ENCODE peak calls at places on chromosomes 4 and X, in six cellular contexts. F is endothelial cell of umbilical vein, V is K562, K is A549, R is GM12878, P is HepG2. J is an unnamed sample.

GRCh38 chr4:173386751-173387150 is 12.2 kb downstream of the SCRG1 start:
- DNase-seq in F (no peak), V (no peak), K (no peak), R (no peak), P (no peak), J (no peak)

GRCh38 chr4:83342476-83342875 is 7.8 kb upstream of the HPSE start:
- DNase-seq in F (no peak), V (no peak), K (no peak), R (no peak), P (no peak), J (no peak)

GRCh38 chrX:72254835-72255234 is 16.0 kb upstream of the ERCC6L start:
- DNase-seq in F (no peak), V (no peak), K (no peak), R (no peak), P (no peak), J (no peak)

GRCh38 chr4:13371050-13371449 is 113.1 kb downstream of the RAB28 start:
- DNase-seq in F (no peak), V (no peak), K (no peak), R (no peak), P (no peak), J (no peak)

GRCh38 chrX:143500751-143501150 is 16.5 kb downstream of the SPANXN3 start:
- DNase-seq in F (no peak), V (no peak), K (no peak), R (no peak), P (no peak), J (no peak)

GRCh38 chrX:6449946-6450345 is 85.0 kb downstream of the VCX3A start:
- DNase-seq in F (no peak), V (no peak), K (no peak), R (no peak), P (no peak), J (no peak)

GRCh38 chr4:17567267-17567666 is 9.7 kb upstream of the LAP3 start:
- DNase-seq in F (no peak), V (no peak), K (no peak), R (no peak), P (no peak), J (no peak)

GRCh38 chr4:154618708-154619315 is 6.4 kb upstream of the FGG start:
- DNase-seq in F (peak; percentile 52), V (peak; percentile 76), K (peak; percentile 76), R (peak; percentile 21), P (peak; percentile 80), J (peak; percentile 52)

GRCh38 chr4:58303456-58303855 is 1193.3 kb upstream of the IGFBP7 start:
- DNase-seq in F (no peak), V (no peak), K (no peak), R (no peak), P (no peak), J (no peak)

GRCh38 chr4:154743683-154744340 is at the start of gene LRAT:
- DNase-seq in F (no peak), V (peak; percentile 15), K (peak; percentile 10), R (no peak), P (no peak), J (no peak)

GRCh38 chrX:48278958-48279357 is 23.8 kb downstream of the SSX1 start:
- DNase-seq in F (no peak), V (peak; percentile 78), K (peak; percentile 30), R (no peak), P (peak; percentile 0), J (peak; percentile 37)

GRCh38 chr4:77445846-77446245 is 159.8 kb upstream of the CXCL13 start:
- DNase-seq in F (no peak), V (no peak), K (no peak), R (no peak), P (no peak), J (no peak)

GRCh38 chr4:14928035-14928434 is 74.2 kb upstream of the CPEB2 start:
- DNase-seq in F (no peak), V (no peak), K (no peak), R (no peak), P (no peak), J (no peak)

GRCh38 chrX:110509778-110510510 is 151.3 kb downstream of the RTL9 start:
- DNase-seq in F (no peak), V (no peak), K (no peak), R (no peak), P (no peak), J (no peak)

GRCh38 chrX:3227526-3227925 is 118.9 kb downstream of the MXRA5 start:
- DNase-seq in F (no peak), V (no peak), K (no peak), R (no peak), P (no peak), J (no peak)

GRCh38 chr4:44861756-44862155 is 135.4 kb upstream of the GNPDA2 start:
- DNase-seq in F (no peak), V (no peak), K (no peak), R (no peak), P (no peak), J (peak; percentile 25)

GRCh38 chrX:18424482-18425198 is 768 bp upstream of the CDKL5 start:
- DNase-seq in F (peak; percentile 41), V (peak; percentile 5), K (peak; percentile 70), R (no peak), P (no peak), J (peak; percentile 52)

GRCh38 chr4:156779046-156779445 is 192.6 kb downstream of the PDGFC start:
- DNase-seq in F (no peak), V (no peak), K (no peak), R (no peak), P (no peak), J (no peak)

GRCh38 chr4:105399535-105400161 is 74.2 kb downstream of the PPA2 start:
- DNase-seq in F (peak; percentile 27), V (peak; percentile 16), K (peak; percentile 13), R (no peak), P (no peak), J (peak; percentile 7)

GRCh38 chr4:80125252-80126177 is 52.5 kb upstream of the ANTXR2 start:
- DNase-seq in F (peak; percentile 65), V (peak; percentile 76), K (peak; percentile 13), R (no peak), P (no peak), J (peak; percentile 86)

GRCh38 chr4:67288964-67289363 is 256.3 kb downstream of the CENPC start:
- DNase-seq in F (no peak), V (peak; percentile 54), K (peak; percentile 24), R (no peak), P (peak; percentile 14), J (peak; percentile 68)

GRCh38 chr4:7652451-7652871 is 217.7 kb upstream of the PSAPL1 start:
- DNase-seq in F (no peak), V (no peak), K (no peak), R (no peak), P (no peak), J (peak; percentile 46)

GRCh38 chr4:48078862-48079655 is 55.0 kb downstream of the TXK start:
- DNase-seq in F (no peak), V (peak; percentile 15), K (no peak), R (no peak), P (no peak), J (no peak)

GRCh38 chr4:52957791-52958190 is 95.7 kb downstream of the RASL11B start:
- DNase-seq in F (no peak), V (no peak), K (no peak), R (no peak), P (no peak), J (no peak)

GRCh38 chr4:57094482-57095223 is 15.5 kb downstream of the IGFBP7 start:
- DNase-seq in F (no peak), V (no peak), K (peak; percentile 51), R (no peak), P (no peak), J (no peak)

GRCh38 chrX:53440631-53441517 is 6.7 kb upstream of the HSD17B10 start:
- DNase-seq in F (peak; percentile 54), V (no peak), K (peak; percentile 48), R (no peak), P (peak; percentile 20), J (peak; percentile 94)

GRCh38 chr4:35125995-35126712 is 1118.2 kb downstream of the ARAP2 start:
- DNase-seq in F (no peak), V (no peak), K (no peak), R (no peak), P (peak; percentile 1), J (no peak)

GRCh38 chr4:108130955-108131354 is 37.8 kb downstream of the LEF1 start:
- DNase-seq in F (no peak), V (peak; percentile 43), K (no peak), R (no peak), P (no peak), J (no peak)
- TF ChIP-seq CTCF in F (no peak), V (peak; percentile 28), K (no peak), R (peak; percentile 10), P (peak; percentile 10), J (no peak)

GRCh38 chr4:112189754-112190153 is 41.8 kb upstream of the AP1AR start:
- DNase-seq in F (peak; percentile 44), V (no peak), K (peak; percentile 26), R (no peak), P (no peak), J (no peak)
- TF ChIP-seq MYC in F (no peak), V (no peak), K (no peak), R (no peak), P (no peak), J (no peak)

GRCh38 chrX:15675490-15675921 is 10.9 kb upstream of the CLTRN start:
- DNase-seq in F (no peak), V (peak; percentile 85), K (peak; percentile 86), R (no peak), P (no peak), J (peak; percentile 79)
- TF ChIP-seq POLR2A in F (no peak), V (no peak), K (peak; percentile 60), R (no peak), P (peak; percentile 44), J (peak; percentile 4)

GRCh38 chr4:75002381-75002780 is 69.5 kb downstream of the PARM1 start:
- DNase-seq in F (no peak), V (no peak), K (no peak), R (no peak), P (no peak), J (no peak)

GRCh38 chr4:74999714-75000309 is 66.9 kb downstream of the PARM1 start:
- DNase-seq in F (no peak), V (no peak), K (no peak), R (no peak), P (no peak), J (no peak)

GRCh38 chr4:74996996-74997395 is 64.1 kb downstream of the PARM1 start:
- DNase-seq in F (no peak), V (no peak), K (no peak), R (no peak), P (no peak), J (no peak)

DNA sequence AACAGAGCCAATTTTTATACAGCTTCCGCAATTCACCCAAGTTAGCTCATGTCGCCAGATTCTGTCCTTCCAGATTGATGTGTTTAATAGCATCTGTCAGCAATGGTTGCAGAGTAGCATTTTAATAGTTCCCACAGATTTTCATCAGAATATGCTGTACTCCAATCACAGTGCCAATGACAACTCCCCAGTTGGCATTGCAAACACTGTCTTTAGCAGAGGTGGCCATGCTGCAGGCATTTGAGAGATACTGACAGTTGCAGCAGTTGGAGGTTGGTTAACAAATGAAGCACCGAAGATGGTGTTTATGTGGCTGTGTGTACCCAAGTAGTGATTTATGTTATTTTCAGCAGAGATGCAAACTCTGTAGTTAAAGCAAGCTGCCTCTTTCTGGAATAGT is 65.0 kb downstream of the PARM1 start:
- DNase-seq in F (no peak), V (no peak), K (no peak), R (no peak), P (no peak), J (no peak)
- TF ChIP-seq CTCF in F (no peak), V (no peak), K (no peak), R (no peak), P (no peak), J (no peak)